ENCODE peak calls at places on chromosomes 1 and 21, in five cellular contexts. One of them, this sample, is unnamed.

GRCh38 chr1:77802026-77802425 is 22.6 kb downstream of the MIGA1 start:
- DNase-seq in neuronal stem cell: no peak
- DNase-seq in IMR-90: no peak
- DNase-seq in neural progenitor cell: no peak
- DNase-seq in adipocyte: no peak
- DNase-seq in this sample: no peak

GRCh38 chr1:244952280-244952933 is 88.1 kb upstream of the HNRNPU start:
- DNase-seq in neural progenitor cell: no peak
- DNase-seq in IMR-90: no peak
- DNase-seq in adipocyte: no peak
- DNase-seq in neuronal stem cell: no peak
- DNase-seq in this sample: no peak

GRCh38 chr21:35211767-35212166 is 162.7 kb upstream of the RUNX1 start:
- DNase-seq in adipocyte: no peak
- DNase-seq in neuronal stem cell: no peak
- DNase-seq in neural progenitor cell: no peak
- DNase-seq in IMR-90: peak; percentile 76
- DNase-seq in this sample: no peak

GRCh38 chr1:62333431-62333830 is 14.2 kb upstream of the KANK4 start:
- DNase-seq in IMR-90: no peak
- DNase-seq in adipocyte: no peak
- DNase-seq in neural progenitor cell: no peak
- DNase-seq in neuronal stem cell: no peak
- DNase-seq in this sample: no peak

GRCh38 chr1:229579101-229579651 is 20.7 kb upstream of the ABCB10 start:
- DNase-seq in IMR-90: peak; percentile 24
- DNase-seq in adipocyte: no peak
- DNase-seq in neuronal stem cell: peak; percentile 21
- DNase-seq in neural progenitor cell: peak; percentile 66
- DNase-seq in this sample: peak; percentile 7

GRCh38 chr1:234720709-234721436 is 110.9 kb upstream of the IRF2BP2 start:
- DNase-seq in IMR-90: no peak
- DNase-seq in neural progenitor cell: no peak
- DNase-seq in neuronal stem cell: no peak
- DNase-seq in adipocyte: no peak
- DNase-seq in this sample: no peak

GRCh38 chr21:44752701-44753235 is 41.4 kb upstream of the TSPEAR start:
- DNase-seq in adipocyte: no peak
- DNase-seq in neuronal stem cell: no peak
- DNase-seq in IMR-90: no peak
- DNase-seq in neural progenitor cell: no peak
- DNase-seq in this sample: no peak

GRCh38 chr21:41316641-41317392 is at the start of gene FAM3B:
- DNase-seq in neuronal stem cell: peak; percentile 15
- DNase-seq in IMR-90: no peak
- DNase-seq in neural progenitor cell: peak; percentile 69
- DNase-seq in adipocyte: no peak
- DNase-seq in this sample: no peak

GRCh38 chr1:204350857-204351573 is 8.7 kb downstream of the PLEKHA6 start:
- DNase-seq in adipocyte: peak; percentile 32
- DNase-seq in neuronal stem cell: peak; percentile 88
- DNase-seq in neural progenitor cell: peak; percentile 98
- DNase-seq in IMR-90: peak; percentile 81
- DNase-seq in this sample: peak; percentile 87

GRCh38 chr1:243421784-243422183 is 165.9 kb downstream of the SDCCAG8 start:
- DNase-seq in IMR-90: peak; percentile 85
- DNase-seq in adipocyte: peak; percentile 56
- DNase-seq in neuronal stem cell: no peak
- DNase-seq in neural progenitor cell: peak; percentile 36
- DNase-seq in this sample: peak; percentile 46

GRCh38 chr1:189117072-189117770 is 1360.4 kb downstream of the BRINP3 start:
- DNase-seq in neuronal stem cell: no peak
- DNase-seq in adipocyte: no peak
- DNase-seq in neural progenitor cell: no peak
- DNase-seq in IMR-90: no peak
- DNase-seq in this sample: no peak

GRCh38 chr1:234970731-234971476 is 157.7 kb downstream of the TOMM20 start:
- DNase-seq in neural progenitor cell: peak; percentile 78
- DNase-seq in neuronal stem cell: no peak
- DNase-seq in adipocyte: peak; percentile 90
- DNase-seq in IMR-90: peak; percentile 98
- DNase-seq in this sample: peak; percentile 98

GRCh38 chr1:8951246-8951645 is 5.6 kb downstream of the CA6 start:
- DNase-seq in neural progenitor cell: peak; percentile 50
- DNase-seq in adipocyte: no peak
- DNase-seq in IMR-90: no peak
- DNase-seq in neuronal stem cell: no peak
- DNase-seq in this sample: no peak

GRCh38 chr1:40653851-40654537 is 11.5 kb downstream of the RIMS3 start:
- DNase-seq in neuronal stem cell: peak; percentile 49
- DNase-seq in IMR-90: no peak
- DNase-seq in neural progenitor cell: peak; percentile 90
- DNase-seq in adipocyte: no peak
- DNase-seq in this sample: no peak

GRCh38 chr1:203306970-203307541 is 1.7 kb downstream of the BTG2 start:
- DNase-seq in neuronal stem cell: no peak
- DNase-seq in adipocyte: no peak
- DNase-seq in neural progenitor cell: peak; percentile 26
- DNase-seq in IMR-90: no peak
- DNase-seq in this sample: no peak

GRCh38 chr1:156608036-156608674 is 6.9 kb upstream of the GPATCH4 start:
- DNase-seq in neuronal stem cell: no peak
- DNase-seq in IMR-90: peak; percentile 75
- DNase-seq in neural progenitor cell: peak; percentile 75
- DNase-seq in adipocyte: peak; percentile 87
- DNase-seq in this sample: peak; percentile 79

GRCh38 chr1:118075116-118075515 is 109.9 kb downstream of the SPAG17 start:
- DNase-seq in neuronal stem cell: no peak
- DNase-seq in neural progenitor cell: no peak
- DNase-seq in IMR-90: peak; percentile 58
- DNase-seq in adipocyte: no peak
- DNase-seq in this sample: no peak

GRCh38 chr1:216034506-216034905 is 388.7 kb downstream of the USH2A start:
- DNase-seq in IMR-90: peak; percentile 6
- DNase-seq in neural progenitor cell: peak; percentile 69
- DNase-seq in neuronal stem cell: peak; percentile 12
- DNase-seq in adipocyte: no peak
- DNase-seq in this sample: peak; percentile 5

GRCh38 chr1:195153107-195153506 is 1455.1 kb downstream of the KCNT2 start:
- DNase-seq in neural progenitor cell: no peak
- DNase-seq in neuronal stem cell: no peak
- DNase-seq in adipocyte: no peak
- DNase-seq in IMR-90: no peak
- DNase-seq in this sample: no peak

DNA sequence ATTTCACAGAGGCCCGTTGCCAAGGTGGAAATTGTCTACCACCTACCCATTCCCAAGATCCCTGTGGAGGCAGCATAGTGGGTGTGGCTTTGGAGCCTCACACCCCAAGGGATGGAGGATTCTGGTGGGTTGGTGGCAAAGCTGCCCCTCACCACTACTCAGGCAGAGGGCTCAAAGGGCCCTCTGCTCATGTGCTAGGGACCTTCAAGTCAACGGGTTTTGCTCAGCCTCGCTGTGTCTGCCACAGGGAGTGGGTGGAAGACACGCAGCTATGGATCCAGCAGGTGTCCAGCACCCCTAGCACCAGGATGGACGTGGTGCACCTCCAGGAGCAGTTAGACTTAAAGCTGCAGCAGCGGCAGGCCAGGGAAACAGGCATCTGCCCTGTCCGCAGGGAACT is 2.3 kb downstream of the DNALI1 start:
- DNase-seq in neural progenitor cell: no peak
- DNase-seq in IMR-90: no peak
- DNase-seq in neuronal stem cell: no peak
- DNase-seq in adipocyte: no peak
- DNase-seq in this sample: no peak
- H3K9ac ChIP-seq in neural progenitor cell: no peak overlapping the region
- H3K9ac ChIP-seq in IMR-90: no peak overlapping the region
- H3K9ac ChIP-seq in neuronal stem cell: no peak overlapping the region
- H3K9ac ChIP-seq in adipocyte: no peak overlapping the region
- H3K9ac ChIP-seq in this sample: no peak overlapping the region

DNA sequence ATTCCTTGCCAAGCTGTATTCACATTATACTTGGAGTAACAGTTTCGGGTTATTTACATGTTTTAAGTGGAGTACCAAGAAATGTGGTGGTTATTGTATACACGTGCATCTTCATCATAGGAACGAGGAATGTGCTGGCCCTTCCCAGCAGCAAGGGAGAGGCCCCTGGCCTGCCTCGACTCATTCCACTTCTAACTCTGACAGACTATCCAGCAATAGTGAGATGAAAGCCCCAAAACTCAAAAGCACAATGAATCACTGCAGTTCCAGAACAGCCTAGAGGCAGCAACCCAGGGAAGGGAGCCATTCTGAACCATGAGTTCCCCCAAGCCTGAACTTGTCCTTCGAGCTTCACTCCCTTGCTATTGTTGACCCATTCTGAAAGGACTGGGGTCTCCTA is 23.1 kb downstream of the FAM89A start:
- DNase-seq in neural progenitor cell: no peak
- DNase-seq in IMR-90: no peak
- DNase-seq in adipocyte: no peak
- DNase-seq in neuronal stem cell: no peak
- DNase-seq in this sample: no peak
- H3K9ac ChIP-seq in neural progenitor cell: no peak overlapping the region
- H3K9ac ChIP-seq in IMR-90: no peak overlapping the region
- H3K9ac ChIP-seq in adipocyte: no peak overlapping the region
- H3K9ac ChIP-seq in neuronal stem cell: no peak overlapping the region
- H3K9ac ChIP-seq in this sample: no peak overlapping the region

GRCh38 chr1:63747445-63747844 is 26.4 kb upstream of the ROR1 start:
- DNase-seq in neuronal stem cell: no peak
- DNase-seq in IMR-90: no peak
- DNase-seq in adipocyte: no peak
- DNase-seq in neural progenitor cell: no peak
- DNase-seq in this sample: no peak

GRCh38 chr1:63742526-63742925 is 31.3 kb upstream of the ROR1 start:
- DNase-seq in IMR-90: no peak
- DNase-seq in neuronal stem cell: no peak
- DNase-seq in adipocyte: no peak
- DNase-seq in neural progenitor cell: no peak
- DNase-seq in this sample: no peak

GRCh38 chr1:63752176-63752575 is 21.6 kb upstream of the ROR1 start:
- DNase-seq in neuronal stem cell: no peak
- DNase-seq in IMR-90: no peak
- DNase-seq in neural progenitor cell: no peak
- DNase-seq in adipocyte: no peak
- DNase-seq in this sample: no peak

GRCh38 chr1:63740432-63740831 is 33.4 kb upstream of the ROR1 start:
- DNase-seq in adipocyte: no peak
- DNase-seq in neural progenitor cell: no peak
- DNase-seq in neuronal stem cell: no peak
- DNase-seq in IMR-90: no peak
- DNase-seq in this sample: no peak

DNA sequence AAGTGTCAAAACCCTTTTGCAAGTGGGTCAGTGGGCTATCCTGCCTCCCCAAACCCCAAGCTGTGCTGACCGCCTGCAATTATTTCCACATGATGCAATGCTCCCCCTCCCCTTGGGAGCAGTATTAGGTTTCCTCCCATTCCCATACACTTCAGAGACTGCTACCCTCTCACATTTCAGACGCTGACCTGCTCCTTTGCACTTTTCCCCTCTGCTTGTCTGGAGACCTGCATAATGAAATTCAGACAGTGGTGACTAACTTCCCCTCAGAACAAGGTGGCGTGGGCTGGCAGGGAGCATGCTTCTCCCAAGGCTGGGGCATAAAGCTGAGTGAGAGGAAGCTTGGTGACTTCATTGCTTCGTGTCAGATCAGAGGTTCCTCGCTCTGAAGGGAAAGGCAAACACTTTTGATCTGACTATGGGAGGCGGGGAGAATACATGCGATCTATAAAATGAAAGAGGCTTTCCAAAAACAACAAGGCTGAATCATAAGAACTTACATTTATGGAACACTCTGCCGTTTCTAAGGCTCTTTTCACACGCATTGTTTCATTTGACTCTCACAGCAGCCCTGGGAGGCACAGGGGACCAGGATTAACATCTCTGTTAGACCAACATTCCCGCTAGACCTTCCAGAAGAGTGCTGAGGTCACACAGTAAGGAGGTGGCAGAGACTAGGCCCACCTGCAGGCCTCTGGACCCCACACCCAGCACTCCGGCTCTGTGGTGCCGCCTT is 27.5 kb upstream of the ROR1 start:
- DNase-seq in IMR-90: peak; percentile 95
- DNase-seq in neuronal stem cell: no peak
- DNase-seq in neural progenitor cell: peak; percentile 48
- DNase-seq in adipocyte: peak; percentile 93
- DNase-seq in this sample: peak; percentile 45
- H3K9ac ChIP-seq in IMR-90: peak overlapping the region; percentile 16
- H3K9ac ChIP-seq in neuronal stem cell: peak overlapping the region; percentile 7
- H3K9ac ChIP-seq in neural progenitor cell: no peak overlapping the region
- H3K9ac ChIP-seq in adipocyte: no peak overlapping the region
- H3K9ac ChIP-seq in this sample: no peak overlapping the region

GRCh38 chr1:169484683-169485426 is 889 bp downstream of the SLC19A2 start:
- DNase-seq in IMR-90: peak; percentile 82
- DNase-seq in neuronal stem cell: peak; percentile 30
- DNase-seq in adipocyte: peak; percentile 84
- DNase-seq in neural progenitor cell: peak; percentile 56
- DNase-seq in this sample: peak; percentile 89
- H3K9ac ChIP-seq in IMR-90: peak overlapping the region; percentile 70
- H3K9ac ChIP-seq in neuronal stem cell: peak overlapping the region; percentile 99
- H3K9ac ChIP-seq in adipocyte: peak overlapping the region; percentile 96
- H3K9ac ChIP-seq in neural progenitor cell: peak overlapping the region; percentile 60
- H3K9ac ChIP-seq in this sample: peak overlapping the region; percentile 91